ENCODE peak calls at places on chromosome 16, in four cellular contexts. One of them, this sample, is unnamed.

GRCh38 chr16:24838554-24839266 is 7.1 kb upstream of the SLC5A11 start:
- DNase-seq in Panc1: no peak
- DNase-seq in stomach: no peak
- DNase-seq in transverse colon: peak; percentile 26
- DNase-seq in this sample: no peak

GRCh38 chr16:24873028-24873427 is 27.3 kb downstream of the SLC5A11 start:
- DNase-seq in transverse colon: no peak
- DNase-seq in stomach: no peak
- DNase-seq in Panc1: no peak
- DNase-seq in this sample: no peak

GRCh38 chr16:6218855-6219254 is 1113.8 kb upstream of the RBFOX1 start:
- DNase-seq in Panc1: no peak
- DNase-seq in stomach: no peak
- DNase-seq in transverse colon: peak; percentile 22
- DNase-seq in this sample: no peak

GRCh38 chr16:6111390-6111789 is 1013.8 kb upstream of the EEF2KMT start:
- DNase-seq in transverse colon: no peak
- DNase-seq in stomach: no peak
- DNase-seq in Panc1: no peak
- DNase-seq in this sample: no peak

GRCh38 chr16:84065536-84066132 is 23.0 kb upstream of the SLC38A8 start:
- DNase-seq in stomach: peak; percentile 53
- DNase-seq in transverse colon: peak; percentile 46
- DNase-seq in Panc1: no peak
- DNase-seq in this sample: no peak

GRCh38 chr16:46975165-46975564 is 1.7 kb upstream of the DNAJA2 start:
- DNase-seq in Panc1: no peak
- DNase-seq in stomach: no peak
- DNase-seq in transverse colon: no peak
- DNase-seq in this sample: no peak

GRCh38 chr16:46629331-46629843 is 8.2 kb upstream of the SHCBP1 start:
- DNase-seq in transverse colon: no peak
- DNase-seq in Panc1: no peak
- DNase-seq in stomach: no peak
- DNase-seq in this sample: no peak

GRCh38 chr16:2471653-2472487 is 773 bp downstream of the NTN3 start:
- DNase-seq in stomach: no peak
- DNase-seq in Panc1: no peak
- DNase-seq in transverse colon: no peak
- DNase-seq in this sample: no peak

GRCh38 chr16:14486520-14487303 is 143.3 kb downstream of the PARN start:
- DNase-seq in transverse colon: peak; percentile 82
- DNase-seq in stomach: peak; percentile 92
- DNase-seq in Panc1: no peak
- DNase-seq in this sample: no peak

GRCh38 chr16:73026754-73027654 is 20.9 kb downstream of the ZFHX3 start:
- DNase-seq in stomach: no peak
- DNase-seq in transverse colon: no peak
- DNase-seq in Panc1: no peak
- DNase-seq in this sample: no peak

GRCh38 chr16:80347900-80348299 is 192.9 kb upstream of the DYNLRB2 start:
- DNase-seq in stomach: peak; percentile 66
- DNase-seq in transverse colon: no peak
- DNase-seq in Panc1: no peak
- DNase-seq in this sample: no peak

GRCh38 chr16:14496047-14496770 is 133.9 kb downstream of the PARN start:
- DNase-seq in Panc1: no peak
- DNase-seq in stomach: no peak
- DNase-seq in transverse colon: no peak
- DNase-seq in this sample: no peak

GRCh38 chr16:11052080-11052808 is 107.9 kb downstream of the CLEC16A start:
- DNase-seq in Panc1: no peak
- DNase-seq in transverse colon: peak; percentile 41
- DNase-seq in stomach: no peak
- DNase-seq in this sample: peak; percentile 54

GRCh38 chr16:89602273-89602951 is 11.0 kb upstream of the DPEP1 start:
- DNase-seq in stomach: no peak
- DNase-seq in Panc1: no peak
- DNase-seq in transverse colon: no peak
- DNase-seq in this sample: no peak
- TF ChIP-seq POLR2AphosphoS5 in stomach: no peak
- TF ChIP-seq POLR2AphosphoS5 in Panc1: no peak
- TF ChIP-seq POLR2AphosphoS5 in transverse colon: no peak
- TF ChIP-seq POLR2AphosphoS5 in this sample: no peak

GRCh38 chr16:30069575-30070462 is 4.3 kb downstream of the ALDOA start:
- DNase-seq in transverse colon: no peak
- DNase-seq in stomach: no peak
- DNase-seq in Panc1: no peak
- DNase-seq in this sample: no peak

GRCh38 chr16:30068333-30068732 is 2.8 kb downstream of the ALDOA start:
- DNase-seq in Panc1: no peak
- DNase-seq in transverse colon: no peak
- DNase-seq in stomach: no peak
- DNase-seq in this sample: no peak

GRCh38 chr16:30067584-30067916 is 2.0 kb downstream of the ALDOA start:
- DNase-seq in stomach: no peak
- DNase-seq in transverse colon: no peak
- DNase-seq in Panc1: no peak
- DNase-seq in this sample: no peak

GRCh38 chr16:30070490-30070889 is 4.9 kb downstream of the ALDOA start:
- DNase-seq in stomach: no peak
- DNase-seq in Panc1: no peak
- DNase-seq in transverse colon: no peak
- DNase-seq in this sample: no peak

DNA sequence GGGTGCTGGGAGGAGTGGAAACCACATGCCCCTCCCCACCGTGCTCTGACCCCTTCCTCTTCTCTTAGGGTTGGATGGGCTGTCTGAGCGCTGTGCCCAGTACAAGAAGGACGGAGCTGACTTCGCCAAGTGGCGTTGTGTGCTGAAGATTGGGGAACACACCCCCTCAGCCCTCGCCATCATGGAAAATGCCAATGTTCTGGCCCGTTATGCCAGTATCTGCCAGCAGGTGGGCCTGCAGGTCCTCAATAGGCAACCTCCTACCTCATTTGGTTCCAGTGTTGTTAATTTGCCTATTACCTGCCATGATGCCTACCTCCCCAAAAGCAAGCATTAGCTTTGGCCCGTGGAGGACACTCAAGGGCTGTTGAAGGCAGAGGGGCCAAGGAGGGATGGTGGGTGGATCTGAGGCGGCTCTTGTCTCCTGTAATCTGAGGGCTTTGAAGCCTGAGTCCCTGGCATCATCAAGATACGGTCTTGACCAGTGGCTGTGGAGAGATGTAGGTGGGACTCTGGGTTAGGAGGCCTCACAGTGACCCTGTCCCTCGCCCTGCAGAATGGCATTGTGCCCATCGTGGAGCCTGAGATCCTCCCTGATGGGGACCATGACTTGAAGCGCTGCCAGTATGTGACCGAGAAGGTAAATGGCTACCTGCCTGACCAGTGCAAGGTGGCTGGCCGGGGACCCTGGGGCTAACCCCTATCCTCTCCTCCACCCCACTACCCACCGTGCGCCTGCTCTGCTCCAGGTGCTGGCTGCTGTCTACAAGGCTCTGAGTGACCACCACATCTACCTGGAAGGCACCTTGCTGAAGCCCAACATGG is 3.4 kb downstream of the ALDOA start:
- DNase-seq in Panc1: no peak
- DNase-seq in stomach: no peak
- DNase-seq in transverse colon: peak; percentile 28
- DNase-seq in this sample: no peak
- TF ChIP-seq POLR2AphosphoS5 in Panc1: no peak
- TF ChIP-seq POLR2AphosphoS5 in stomach: no peak
- TF ChIP-seq POLR2AphosphoS5 in transverse colon: no peak
- TF ChIP-seq POLR2AphosphoS5 in this sample: no peak

GRCh38 chr16:57667526-57668258 is 414 bp upstream of the ADGRG3 start:
- DNase-seq in Panc1: no peak
- DNase-seq in transverse colon: no peak
- DNase-seq in stomach: peak; percentile 54
- DNase-seq in this sample: no peak
- TF ChIP-seq POLR2AphosphoS5 in Panc1: no peak
- TF ChIP-seq POLR2AphosphoS5 in transverse colon: no peak
- TF ChIP-seq POLR2AphosphoS5 in stomach: no peak
- TF ChIP-seq POLR2AphosphoS5 in this sample: no peak

DNA sequence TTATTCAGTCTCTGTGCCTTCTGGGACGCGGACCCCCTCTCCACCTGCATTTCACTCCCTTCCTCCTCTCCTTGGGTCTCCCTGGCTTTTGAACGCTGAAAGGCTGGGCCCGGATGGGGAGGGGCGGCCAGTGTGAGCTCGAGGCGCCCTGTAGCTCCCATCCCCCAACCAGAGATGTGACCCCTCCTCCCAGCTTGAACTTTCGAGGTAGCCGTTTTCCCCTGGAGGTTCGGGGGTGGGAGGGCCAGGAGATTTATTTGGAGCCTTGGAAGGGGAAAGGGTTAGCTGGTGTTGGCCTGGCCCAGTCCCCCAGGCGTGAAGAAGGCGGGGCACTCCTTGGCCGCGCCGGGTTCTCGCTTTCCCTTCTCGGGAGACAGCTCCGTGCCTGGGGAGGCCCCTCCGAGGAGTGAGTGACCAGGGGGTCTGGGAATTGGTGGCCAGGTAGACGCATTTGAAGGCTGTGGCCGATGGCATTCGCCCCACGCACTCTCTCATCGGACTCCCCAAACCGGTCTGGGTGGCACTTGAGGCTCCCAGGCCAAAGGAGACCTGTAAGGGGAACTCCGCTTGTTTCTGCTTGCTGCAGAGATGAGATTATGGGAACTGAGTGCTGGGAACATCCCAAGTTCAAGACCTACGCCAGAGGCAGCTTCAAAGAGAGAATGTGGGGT is 942 bp downstream of the LDAF1 start:
- DNase-seq in Panc1: no peak
- DNase-seq in transverse colon: peak; percentile 63
- DNase-seq in stomach: peak; percentile 67
- DNase-seq in this sample: peak; percentile 25
- TF ChIP-seq POLR2AphosphoS5 in Panc1: no peak
- TF ChIP-seq POLR2AphosphoS5 in transverse colon: peak; percentile 53
- TF ChIP-seq POLR2AphosphoS5 in stomach: no peak
- TF ChIP-seq POLR2AphosphoS5 in this sample: no peak

GRCh38 chr16:89115216-89115949 is 21.7 kb downstream of the ACSF3 start:
- DNase-seq in stomach: peak; percentile 75
- DNase-seq in Panc1: no peak
- DNase-seq in transverse colon: peak; percentile 85
- DNase-seq in this sample: peak; percentile 88
- TF ChIP-seq POLR2AphosphoS5 in stomach: peak; percentile 65
- TF ChIP-seq POLR2AphosphoS5 in Panc1: no peak
- TF ChIP-seq POLR2AphosphoS5 in transverse colon: peak; percentile 12
- TF ChIP-seq POLR2AphosphoS5 in this sample: no peak

This sample was measured in GM12891.